ENCODE peak calls at places on chromosomes 6 and 20, in four cellular contexts. One of them, this sample, is unnamed.

GRCh38 chr6:15246217-15247211 is 645 bp downstream of the JARID2 start:
- DNase-seq in CD8-positive, alpha-beta memory T cell: peak; percentile 11
- DNase-seq in fibroblast of lung: no peak
- DNase-seq in Karpas-422: peak; percentile 43
- DNase-seq in this sample: no peak

GRCh38 chr6:43308101-43308989 is at the start of gene CRIP3:
- DNase-seq in CD8-positive, alpha-beta memory T cell: peak; percentile 22
- DNase-seq in Karpas-422: peak; percentile 87
- DNase-seq in fibroblast of lung: peak; percentile 11
- DNase-seq in this sample: no peak

GRCh38 chr6:166507809-166508373 is 78.6 kb downstream of the RAMACL start:
- DNase-seq in fibroblast of lung: no peak
- DNase-seq in CD8-positive, alpha-beta memory T cell: no peak
- DNase-seq in Karpas-422: no peak
- DNase-seq in this sample: no peak

GRCh38 chr6:118776607-118777549 is 117.1 kb upstream of the ASF1A start:
- DNase-seq in Karpas-422: peak; percentile 83
- DNase-seq in fibroblast of lung: peak; percentile 90
- DNase-seq in CD8-positive, alpha-beta memory T cell: no peak
- DNase-seq in this sample: no peak

GRCh38 chr6:16544006-16544405 is 217.3 kb downstream of the ATXN1 start:
- DNase-seq in Karpas-422: no peak
- DNase-seq in CD8-positive, alpha-beta memory T cell: no peak
- DNase-seq in fibroblast of lung: peak; percentile 39
- DNase-seq in this sample: no peak

GRCh38 chr20:25017257-25017803 is 24.8 kb upstream of the APMAP start:
- DNase-seq in Karpas-422: no peak
- DNase-seq in CD8-positive, alpha-beta memory T cell: no peak
- DNase-seq in fibroblast of lung: no peak
- DNase-seq in this sample: peak; percentile 91

GRCh38 chr6:66897576-66897975 is 1190.5 kb upstream of the EYS start:
- DNase-seq in CD8-positive, alpha-beta memory T cell: no peak
- DNase-seq in Karpas-422: peak; percentile 55
- DNase-seq in fibroblast of lung: peak; percentile 60
- DNase-seq in this sample: no peak

GRCh38 chr20:60242836-60243520 is 284.8 kb downstream of the CDH26 start:
- DNase-seq in fibroblast of lung: peak; percentile 53
- DNase-seq in CD8-positive, alpha-beta memory T cell: no peak
- DNase-seq in Karpas-422: no peak
- DNase-seq in this sample: no peak

GRCh38 chr20:34111057-34111711 is 859 bp downstream of the EIF2S2 start:
- DNase-seq in CD8-positive, alpha-beta memory T cell: no peak
- DNase-seq in fibroblast of lung: peak; percentile 74
- DNase-seq in Karpas-422: peak; percentile 58
- DNase-seq in this sample: peak; percentile 43

GRCh38 chr6:31663087-31663960 is 1.5 kb downstream of the GPANK1 start:
- DNase-seq in Karpas-422: no peak
- DNase-seq in CD8-positive, alpha-beta memory T cell: no peak
- DNase-seq in fibroblast of lung: peak; percentile 23
- DNase-seq in this sample: no peak

GRCh38 chr6:157066781-157067491 is 256.4 kb downstream of the TMEM242 start:
- DNase-seq in Karpas-422: peak; percentile 54
- DNase-seq in CD8-positive, alpha-beta memory T cell: no peak
- DNase-seq in fibroblast of lung: no peak
- DNase-seq in this sample: no peak

GRCh38 chr6:107823047-107823557 is 1.0 kb downstream of the SCML4 start:
- DNase-seq in Karpas-422: no peak
- DNase-seq in CD8-positive, alpha-beta memory T cell: peak; percentile 33
- DNase-seq in fibroblast of lung: no peak
- DNase-seq in this sample: no peak

GRCh38 chr6:15184441-15184861 is 61.4 kb upstream of the JARID2 start:
- DNase-seq in CD8-positive, alpha-beta memory T cell: no peak
- DNase-seq in fibroblast of lung: no peak
- DNase-seq in Karpas-422: no peak
- DNase-seq in this sample: no peak

GRCh38 chr6:110053395-110054240 is 75.5 kb downstream of the GPR6 start:
- DNase-seq in Karpas-422: peak; percentile 49
- DNase-seq in fibroblast of lung: peak; percentile 50
- DNase-seq in CD8-positive, alpha-beta memory T cell: no peak
- DNase-seq in this sample: peak; percentile 57

GRCh38 chr6:92377137-92377536 is 1042.2 kb downstream of the EPHA7 start:
- DNase-seq in CD8-positive, alpha-beta memory T cell: no peak
- DNase-seq in fibroblast of lung: peak; percentile 44
- DNase-seq in Karpas-422: no peak
- DNase-seq in this sample: no peak

GRCh38 chr6:78908621-78909020 is 41.3 kb downstream of the IRAK1BP1 start:
- DNase-seq in Karpas-422: no peak
- DNase-seq in CD8-positive, alpha-beta memory T cell: no peak
- DNase-seq in fibroblast of lung: no peak
- DNase-seq in this sample: no peak

GRCh38 chr20:30484009-30484748 is 773.3 kb upstream of the DEFB115 start:
- DNase-seq in CD8-positive, alpha-beta memory T cell: no peak
- DNase-seq in fibroblast of lung: no peak
- DNase-seq in Karpas-422: no peak
- DNase-seq in this sample: no peak

GRCh38 chr6:160583805-160584204 is 80.3 kb downstream of the LPA start:
- DNase-seq in Karpas-422: no peak
- DNase-seq in fibroblast of lung: no peak
- DNase-seq in CD8-positive, alpha-beta memory T cell: no peak
- DNase-seq in this sample: no peak

GRCh38 chr20:50628853-50629674 is 62.3 kb downstream of the RIPOR3 start:
- DNase-seq in Karpas-422: no peak
- DNase-seq in CD8-positive, alpha-beta memory T cell: no peak
- DNase-seq in fibroblast of lung: no peak
- DNase-seq in this sample: no peak

GRCh38 chr6:118551063-118551672 is 3.1 kb downstream of the PLN start:
- DNase-seq in fibroblast of lung: peak; percentile 76
- DNase-seq in CD8-positive, alpha-beta memory T cell: no peak
- DNase-seq in Karpas-422: peak; percentile 71
- DNase-seq in this sample: no peak

GRCh38 chr6:122050226-122050755 is 349.2 kb upstream of the HSF2 start:
- DNase-seq in Karpas-422: no peak
- DNase-seq in CD8-positive, alpha-beta memory T cell: no peak
- DNase-seq in fibroblast of lung: no peak
- DNase-seq in this sample: no peak

GRCh38 chr20:5806457-5807263 is 56.5 kb downstream of the SHLD1 start:
- DNase-seq in CD8-positive, alpha-beta memory T cell: no peak
- DNase-seq in Karpas-422: no peak
- DNase-seq in fibroblast of lung: no peak
- DNase-seq in this sample: no peak

GRCh38 chr6:150491131-150491795 is 108.4 kb upstream of the PLEKHG1 start:
- DNase-seq in fibroblast of lung: peak; percentile 87
- DNase-seq in CD8-positive, alpha-beta memory T cell: no peak
- DNase-seq in Karpas-422: no peak
- DNase-seq in this sample: no peak

GRCh38 chr6:150881911-150882481 is 16.5 kb downstream of the MTHFD1L start:
- DNase-seq in Karpas-422: no peak
- DNase-seq in CD8-positive, alpha-beta memory T cell: no peak
- DNase-seq in fibroblast of lung: peak; percentile 99
- DNase-seq in this sample: peak; percentile 85

GRCh38 chr6:108651781-108652227 is 91.1 kb downstream of the FOXO3 start:
- DNase-seq in CD8-positive, alpha-beta memory T cell: no peak
- DNase-seq in Karpas-422: no peak
- DNase-seq in fibroblast of lung: peak; percentile 92
- DNase-seq in this sample: no peak

GRCh38 chr6:118735320-118735719 is 83.9 kb upstream of the CEP85L start:
- DNase-seq in Karpas-422: peak; percentile 47
- DNase-seq in CD8-positive, alpha-beta memory T cell: no peak
- DNase-seq in fibroblast of lung: no peak
- DNase-seq in this sample: peak; percentile 4

GRCh38 chr6:158711264-158711663 is 61.4 kb downstream of the SYTL3 start:
- DNase-seq in CD8-positive, alpha-beta memory T cell: no peak
- DNase-seq in Karpas-422: no peak
- DNase-seq in fibroblast of lung: peak; percentile 50
- DNase-seq in this sample: no peak

GRCh38 chr20:45611054-45611453 is 18.5 kb upstream of the WFDC10A start:
- DNase-seq in fibroblast of lung: peak; percentile 88
- DNase-seq in CD8-positive, alpha-beta memory T cell: no peak
- DNase-seq in Karpas-422: no peak
- DNase-seq in this sample: no peak

GRCh38 chr6:109036588-109037320 is 57.9 kb downstream of the SESN1 start:
- DNase-seq in Karpas-422: no peak
- DNase-seq in fibroblast of lung: no peak
- DNase-seq in CD8-positive, alpha-beta memory T cell: no peak
- DNase-seq in this sample: no peak

GRCh38 chr6:143782517-143782916 is 60.6 kb upstream of the LTV1 start:
- DNase-seq in fibroblast of lung: no peak
- DNase-seq in CD8-positive, alpha-beta memory T cell: no peak
- DNase-seq in Karpas-422: no peak
- DNase-seq in this sample: no peak

GRCh38 chr6:79188885-79189505 is 45.5 kb downstream of the HMGN3 start:
- DNase-seq in Karpas-422: no peak
- DNase-seq in CD8-positive, alpha-beta memory T cell: no peak
- DNase-seq in fibroblast of lung: peak; percentile 15
- DNase-seq in this sample: no peak

GRCh38 chr6:87118054-87118453 is 23.1 kb upstream of the CGA start:
- DNase-seq in CD8-positive, alpha-beta memory T cell: no peak
- DNase-seq in Karpas-422: no peak
- DNase-seq in fibroblast of lung: peak; percentile 38
- DNase-seq in this sample: no peak

GRCh38 chr6:41175084-41175483 is 12.2 kb upstream of the TREM2 start:
- DNase-seq in Karpas-422: no peak
- DNase-seq in CD8-positive, alpha-beta memory T cell: no peak
- DNase-seq in fibroblast of lung: no peak
- DNase-seq in this sample: no peak

GRCh38 chr6:108946695-108947094 is 98.5 kb downstream of the ARMC2 start:
- DNase-seq in fibroblast of lung: peak; percentile 79
- DNase-seq in CD8-positive, alpha-beta memory T cell: no peak
- DNase-seq in Karpas-422: no peak
- DNase-seq in this sample: no peak

GRCh38 chr20:62354811-62355341 is 12.2 kb downstream of the LAMA5 start:
- DNase-seq in Karpas-422: no peak
- DNase-seq in fibroblast of lung: no peak
- DNase-seq in CD8-positive, alpha-beta memory T cell: no peak
- DNase-seq in this sample: no peak

GRCh38 chr20:23086056-23086551 is at the start of gene CD93:
- DNase-seq in fibroblast of lung: peak; percentile 18
- DNase-seq in CD8-positive, alpha-beta memory T cell: no peak
- DNase-seq in Karpas-422: no peak
- DNase-seq in this sample: no peak

GRCh38 chr6:76840865-76841264 is 622.4 kb downstream of the HTR1B start:
- DNase-seq in CD8-positive, alpha-beta memory T cell: no peak
- DNase-seq in fibroblast of lung: no peak
- DNase-seq in Karpas-422: no peak
- DNase-seq in this sample: no peak
- H3K36me3 ChIP-seq in CD8-positive, alpha-beta memory T cell: no peaks in the 10 kb centered on the region
- H3K36me3 ChIP-seq in fibroblast of lung: no peaks in the 10 kb centered on the region
- H3K36me3 ChIP-seq in Karpas-422: no peaks in the 10 kb centered on the region
- H3K36me3 ChIP-seq in this sample: no peaks in the 10 kb centered on the region

GRCh38 chr6:38354033-38354373 is 285.7 kb downstream of the BTBD9 start:
- DNase-seq in Karpas-422: no peak
- DNase-seq in fibroblast of lung: no peak
- DNase-seq in CD8-positive, alpha-beta memory T cell: no peak
- DNase-seq in this sample: no peak
- H3K4me1 ChIP-seq in Karpas-422: no peaks in the 10 kb centered on the region
- H3K4me1 ChIP-seq in fibroblast of lung: peaks cover 2% of the 10 kb centered on the region
- H3K4me1 ChIP-seq in CD8-positive, alpha-beta memory T cell: no peaks in the 10 kb centered on the region
- H3K4me1 ChIP-seq in this sample: no peaks in the 10 kb centered on the region

GRCh38 chr20:41119593-41120561 is 17.5 kb upstream of the PLCG1 start:
- DNase-seq in fibroblast of lung: no peak
- DNase-seq in Karpas-422: no peak
- DNase-seq in CD8-positive, alpha-beta memory T cell: no peak
- DNase-seq in this sample: no peak
- H3K36me3 ChIP-seq in fibroblast of lung: peaks cover 25% of the 10 kb centered on the region
- H3K36me3 ChIP-seq in Karpas-422: peaks cover 88% of the 10 kb centered on the region
- H3K36me3 ChIP-seq in CD8-positive, alpha-beta memory T cell: peaks cover 51% of the 10 kb centered on the region
- H3K36me3 ChIP-seq in this sample: peaks cover 18% of the 10 kb centered on the region

GRCh38 chr20:32685541-32686529 is 12.1 kb upstream of the C20orf203 start:
- DNase-seq in Karpas-422: no peak
- DNase-seq in fibroblast of lung: peak; percentile 87
- DNase-seq in CD8-positive, alpha-beta memory T cell: no peak
- DNase-seq in this sample: peak; percentile 83

GRCh38 chr20:32682508-32682987 is 8.8 kb upstream of the C20orf203 start:
- DNase-seq in fibroblast of lung: no peak
- DNase-seq in Karpas-422: no peak
- DNase-seq in CD8-positive, alpha-beta memory T cell: no peak
- DNase-seq in this sample: no peak

GRCh38 chr20:32681175-32682084 is 7.7 kb upstream of the C20orf203 start:
- DNase-seq in CD8-positive, alpha-beta memory T cell: no peak
- DNase-seq in fibroblast of lung: peak; percentile 44
- DNase-seq in Karpas-422: no peak
- DNase-seq in this sample: peak; percentile 72

GRCh38 chr20:32678948-32679347 is 5.2 kb upstream of the C20orf203 start:
- DNase-seq in fibroblast of lung: peak; percentile 22
- DNase-seq in Karpas-422: no peak
- DNase-seq in CD8-positive, alpha-beta memory T cell: no peak
- DNase-seq in this sample: no peak

DNA sequence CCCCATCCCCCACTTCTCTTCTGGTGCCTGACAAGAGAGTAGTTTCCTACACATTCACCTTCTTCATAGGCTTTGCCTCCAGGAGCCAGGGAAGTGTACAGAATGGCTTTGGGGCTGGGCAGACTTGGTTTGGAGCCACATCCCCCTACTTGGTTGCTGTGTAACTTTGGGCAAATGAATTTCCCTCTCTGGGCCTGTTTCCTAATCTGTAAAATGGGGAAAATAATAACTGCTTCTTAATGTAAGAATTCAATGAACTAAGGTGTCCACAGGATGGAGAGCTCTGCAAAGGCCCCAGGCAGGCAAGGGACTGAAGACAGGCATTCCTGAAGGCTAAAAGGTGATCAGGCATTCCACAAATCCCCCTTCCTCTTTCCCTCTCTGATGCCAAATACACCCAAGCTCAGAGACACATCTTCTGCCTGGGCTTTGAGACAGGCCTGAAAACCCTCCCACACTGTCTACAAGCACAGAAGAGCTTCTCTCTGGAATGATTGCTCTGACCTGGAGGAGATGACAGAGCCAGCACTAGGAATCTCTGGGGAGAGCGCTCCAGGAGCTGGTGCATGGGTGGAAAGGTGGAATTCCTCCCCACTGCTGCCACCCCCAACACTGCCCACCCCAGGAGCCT is 6.9 kb upstream of the C20orf203 start:
- DNase-seq in fibroblast of lung: no peak
- DNase-seq in CD8-positive, alpha-beta memory T cell: no peak
- DNase-seq in Karpas-422: no peak
- DNase-seq in this sample: no peak
- H3K4me1 ChIP-seq in fibroblast of lung: peaks cover 4% of the 10 kb centered on the region
- H3K4me1 ChIP-seq in CD8-positive, alpha-beta memory T cell: peaks cover 6% of the 10 kb centered on the region
- H3K4me1 ChIP-seq in Karpas-422: no peaks in the 10 kb centered on the region
- H3K4me1 ChIP-seq in this sample: peaks cover 40% of the 10 kb centered on the region

GRCh38 chr6:125714431-125715090 is 34.9 kb upstream of the HEY2 start:
- DNase-seq in Karpas-422: no peak
- DNase-seq in CD8-positive, alpha-beta memory T cell: no peak
- DNase-seq in fibroblast of lung: no peak
- DNase-seq in this sample: no peak

GRCh38 chr6:125707615-125708243 is 41.7 kb upstream of the HEY2 start:
- DNase-seq in CD8-positive, alpha-beta memory T cell: no peak
- DNase-seq in fibroblast of lung: no peak
- DNase-seq in Karpas-422: no peak
- DNase-seq in this sample: no peak

GRCh38 chr6:125711013-125711675 is 38.3 kb upstream of the HEY2 start:
- DNase-seq in Karpas-422: no peak
- DNase-seq in CD8-positive, alpha-beta memory T cell: no peak
- DNase-seq in fibroblast of lung: no peak
- DNase-seq in this sample: no peak
- H3K36me3 ChIP-seq in Karpas-422: no peaks in the 10 kb centered on the region
- H3K36me3 ChIP-seq in CD8-positive, alpha-beta memory T cell: no peaks in the 10 kb centered on the region
- H3K36me3 ChIP-seq in fibroblast of lung: no peaks in the 10 kb centered on the region
- H3K36me3 ChIP-seq in this sample: no peaks in the 10 kb centered on the region